ENCODE peak calls at places on chromosomes 13 and 19, in ten cellular contexts. T is uterus, F is HFF-Myc, S is cardiac fibroblast, W is Calu3, K is hepatocyte, O is fibroblast of the aortic adventitia, Y is AG10803, R is MCF 10A, E is nephron progenitor cell. I is an unnamed sample.

GRCh38 chr19:42196011-42197001 is 21.2 kb downstream of the DEDD2 start:
- DNase-seq in O (no peak), E (no peak), S (no peak), W (no peak), T (no peak), R (no peak), Y (no peak), F (no peak), K (no peak), I (no peak)

GRCh38 chr19:38158730-38159129 is 65.3 kb downstream of the DPF1 start:
- DNase-seq in F (no peak), O (no peak), E (no peak), S (no peak), T (no peak), K (no peak), R (no peak), W (no peak), Y (no peak), I (no peak)

GRCh38 chr19:35438527-35438926 is 9.5 kb upstream of the FFAR2 start:
- DNase-seq in T (no peak), F (no peak), S (peak; percentile 62), K (no peak), Y (no peak), R (peak; percentile 26), O (peak; percentile 36), E (no peak), W (peak; percentile 24), I (no peak)

GRCh38 chr13:21033866-21034601 is 27.4 kb downstream of the LATS2 start:
- DNase-seq in T (no peak), W (peak; percentile 77), Y (peak; percentile 75), O (no peak), S (no peak), E (no peak), K (no peak), F (no peak), R (peak; percentile 25), I (no peak)

GRCh38 chr13:20609145-20609544 is 42.2 kb downstream of the IFT88 start:
- DNase-seq in T (no peak), E (no peak), O (peak; percentile 82), K (no peak), W (no peak), R (peak; percentile 68), Y (peak; percentile 59), F (no peak), S (peak; percentile 65), I (no peak)

GRCh38 chr19:38989066-38989605 is 13.6 kb upstream of the FBXO17 start:
- DNase-seq in Y (peak; percentile 38), W (peak; percentile 61), E (peak; percentile 80), K (peak; percentile 65), R (no peak), F (no peak), S (peak; percentile 10), O (peak; percentile 17), T (no peak), I (no peak)

GRCh38 chr13:25770601-25771000 is 281.2 kb downstream of the SHISA2 start:
- DNase-seq in O (no peak), R (no peak), E (no peak), W (no peak), S (no peak), Y (no peak), F (no peak), T (no peak), K (no peak), I (no peak)

GRCh38 chr13:102131246-102131645 is 270.6 kb downstream of the FGF14 start:
- DNase-seq in W (no peak), O (no peak), F (no peak), T (no peak), E (no peak), S (no peak), Y (no peak), R (no peak), K (no peak), I (no peak)

GRCh38 chr13:67736646-67737420 is 506.7 kb upstream of the PCDH9 start:
- DNase-seq in Y (peak; percentile 31), R (peak; percentile 68), O (peak; percentile 13), W (no peak), F (no peak), K (peak; percentile 55), S (peak; percentile 42), T (no peak), E (peak; percentile 15), I (peak; percentile 44)
- TF ChIP-seq CTCF in Y (peak; percentile 24), R (peak; percentile 20), O (no peak), W (no peak), F (no peak), K (peak; percentile 50), S (no peak), T (no peak), E (peak; percentile 43), I (peak; percentile 66)

DNA sequence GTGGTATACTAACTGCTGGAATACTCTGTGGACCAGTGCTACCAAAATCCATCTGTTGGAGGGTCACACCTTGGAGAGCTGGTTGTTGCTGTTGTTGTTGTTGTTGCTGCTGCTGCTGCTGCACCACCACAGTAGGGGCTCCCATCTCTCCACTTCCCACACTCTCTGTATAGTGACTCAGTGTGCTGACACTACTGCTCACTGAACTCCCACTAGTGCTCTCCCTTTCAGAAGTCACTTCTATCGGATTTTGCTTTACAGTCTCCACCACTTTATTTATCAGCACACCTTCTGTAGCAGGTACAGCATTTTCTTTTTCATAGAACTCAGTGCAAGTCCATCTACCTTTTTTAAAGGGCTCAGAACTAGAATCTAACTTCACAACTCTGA is 1.7 kb downstream of the TSC22D1 start:
- DNase-seq in T (no peak), F (no peak), K (no peak), Y (no peak), S (peak; percentile 19), R (no peak), E (no peak), O (no peak), W (no peak), I (no peak)
- TF ChIP-seq CTCF in T (no peak), F (no peak), K (no peak), Y (no peak), S (no peak), R (no peak), E (peak; percentile 5), O (no peak), W (no peak), I (no peak)

DNA sequence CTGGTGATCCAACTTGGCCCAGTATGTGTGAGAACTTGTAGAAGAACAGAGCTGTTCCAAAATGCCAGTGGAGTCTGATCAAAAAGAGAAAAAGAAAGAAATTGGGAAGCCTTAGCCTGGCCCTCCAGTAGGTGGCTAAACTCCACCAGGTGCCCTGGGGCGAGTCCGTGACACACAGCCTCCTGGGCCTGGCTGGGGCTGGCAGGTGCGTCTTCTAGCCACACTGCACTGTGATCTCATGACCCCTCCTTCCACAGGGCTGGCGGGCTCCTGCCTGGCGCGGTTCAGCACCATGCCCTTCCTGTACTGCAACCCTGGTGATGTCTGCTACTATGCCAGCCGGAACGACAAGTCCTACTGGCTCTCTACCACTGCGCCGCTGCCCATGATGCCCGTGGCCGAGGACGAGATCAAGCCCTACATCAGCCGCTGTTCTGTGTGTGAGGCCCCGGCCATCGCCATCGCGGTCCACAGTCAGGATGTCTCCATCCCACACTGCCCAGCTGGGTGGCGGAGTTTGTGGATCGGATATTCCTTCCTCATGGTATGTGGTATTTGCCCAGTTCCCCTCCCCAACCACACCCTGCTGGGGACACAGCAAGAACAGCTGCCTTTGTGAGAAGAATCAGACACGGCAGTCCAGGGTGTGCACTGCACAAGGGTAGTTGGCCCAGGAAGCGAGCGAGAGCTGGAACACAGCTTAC is 53.7 kb downstream of the RAB20 start:
- DNase-seq in O (no peak), E (no peak), Y (no peak), R (peak; percentile 14), W (peak; percentile 65), T (no peak), F (no peak), K (peak; percentile 38), S (no peak), I (no peak)
- TF ChIP-seq CTCF in O (no peak), E (no peak), Y (no peak), R (no peak), W (peak; percentile 24), T (no peak), F (no peak), K (peak; percentile 4), S (peak; percentile 8), I (no peak)

GRCh38 chr13:61466280-61466679 is 50.6 kb upstream of the PCDH20 start:
- DNase-seq in W (no peak), K (no peak), O (no peak), R (peak; percentile 11), F (no peak), T (no peak), E (no peak), S (no peak), Y (no peak), I (no peak)
- TF ChIP-seq CTCF in W (no peak), K (peak; percentile 9), O (no peak), R (no peak), F (no peak), T (no peak), E (peak; percentile 24), S (no peak), Y (no peak), I (peak; percentile 37)

GRCh38 chr13:45473627-45474026 is 8.9 kb downstream of the COG3 start:
- DNase-seq in Y (no peak), K (no peak), E (no peak), W (no peak), S (no peak), R (no peak), T (no peak), O (no peak), F (no peak), I (no peak)
- TF ChIP-seq CTCF in Y (no peak), K (peak; percentile 22), E (peak; percentile 10), W (no peak), S (peak; percentile 26), R (no peak), T (no peak), O (no peak), F (no peak), I (peak; percentile 47)

GRCh38 chr19:6126335-6126974 is 9.0 kb upstream of the ACSBG2 start:
- DNase-seq in O (peak; percentile 73), E (no peak), F (no peak), R (peak; percentile 81), S (peak; percentile 77), T (no peak), K (peak; percentile 50), W (peak; percentile 32), Y (peak; percentile 67), I (no peak)
- TF ChIP-seq CTCF in O (peak; percentile 30), E (no peak), F (peak; percentile 44), R (peak; percentile 59), S (peak; percentile 35), T (no peak), K (peak; percentile 38), W (no peak), Y (peak; percentile 48), I (peak; percentile 52)

DNA sequence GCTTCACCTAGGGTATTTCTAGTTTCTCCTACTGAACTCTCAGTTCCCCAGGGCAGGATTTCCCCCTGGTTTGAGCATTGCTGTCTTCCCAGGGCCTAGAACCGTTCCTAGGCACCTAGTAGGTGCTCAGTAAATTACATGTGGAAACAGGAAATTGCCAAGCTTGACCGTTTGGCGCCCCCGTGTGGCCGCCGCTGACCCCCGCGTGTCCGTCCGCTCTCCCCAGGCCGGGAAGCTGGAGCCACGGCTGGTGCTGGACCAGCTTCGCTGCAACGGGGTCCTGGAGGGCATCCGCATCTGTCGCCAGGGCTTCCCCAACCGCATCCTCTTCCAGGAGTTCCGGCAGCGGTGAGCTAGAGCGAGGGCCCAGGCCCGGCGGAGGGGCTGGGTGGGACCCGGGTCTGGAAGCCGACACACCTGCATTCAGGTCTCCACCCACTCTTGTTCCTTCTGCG is 55.5 kb downstream of the MYH14 start:
- DNase-seq in S (no peak), O (no peak), R (no peak), K (peak; percentile 41), T (no peak), F (no peak), Y (no peak), W (peak; percentile 70), E (peak; percentile 58), I (peak; percentile 61)
- TF ChIP-seq CTCF in S (peak; percentile 45), O (no peak), R (peak; percentile 12), K (peak; percentile 50), T (no peak), F (peak; percentile 57), Y (no peak), W (peak; percentile 82), E (peak; percentile 60), I (peak; percentile 77)